ENCODE peak calls at places on chromosome 6, in seven cellular contexts. H, W, K, N, D, G and Z are unnamed samples.
A peak's percentile ranks its signal among the peaks of the same experiment; 100 is the strongest.

GRCh38 chr6:55449219-55449618 is 122.0 kb downstream of the GFRAL start:
- DNase-seq in H (no peak), W (no peak), K (no peak), N (peak; percentile 8), D (no peak), G (no peak), Z (no peak)

GRCh38 chr6:28542440-28543293 is 17.0 kb downstream of the GPX5 start:
- DNase-seq in H (peak; percentile 80), W (peak; percentile 77), K (peak; percentile 41), N (peak; percentile 76), D (peak; percentile 77), G (peak; percentile 81), Z (no peak)

GRCh38 chr6:50815436-50816114 is 3.1 kb upstream of the TFAP2B start:
- DNase-seq in H (no peak), W (no peak), K (no peak), N (no peak), D (no peak), G (no peak), Z (no peak)

GRCh38 chr6:3382399-3383279 is 74.2 kb downstream of the SLC22A23 start:
- DNase-seq in H (no peak), W (no peak), K (no peak), N (no peak), D (peak; percentile 23), G (peak; percentile 31), Z (no peak)

GRCh38 chr6:87870606-87871005 is 168.6 kb upstream of the AKIRIN2 start:
- DNase-seq in H (no peak), W (no peak), K (no peak), N (no peak), D (no peak), G (peak; percentile 22), Z (no peak)

GRCh38 chr6:11288065-11288464 is 55.6 kb upstream of the NEDD9 start:
- DNase-seq in H (no peak), W (no peak), K (no peak), N (no peak), D (peak; percentile 10), G (no peak), Z (no peak)

GRCh38 chr6:154457046-154457713 is 53.3 kb downstream of the CNKSR3 start:
- DNase-seq in H (no peak), W (no peak), K (no peak), N (no peak), D (no peak), G (no peak), Z (no peak)

GRCh38 chr6:31470801-31471200 is 27.1 kb upstream of the MICB start:
- DNase-seq in H (no peak), W (no peak), K (no peak), N (no peak), D (no peak), G (no peak), Z (no peak)

GRCh38 chr6:15399651-15400470 is 154.0 kb downstream of the JARID2 start:
- DNase-seq in H (peak; percentile 72), W (no peak), K (no peak), N (peak; percentile 97), D (no peak), G (no peak), Z (peak; percentile 79)